ENCODE peak calls at places on chromosomes 4 and X, in seven cellular contexts. One of them, this sample, is unnamed. For H3K4me1, the result is how much of the 10 kb centered on the place peaks cover.

GRCh38 chr4:176274441-176274840 is 5.4 kb upstream of the ASB5 start:
- DNase-seq in left ventricle myocardium inferior: no peak
- DNase-seq in K562: no peak
- DNase-seq in lung: no peak
- DNase-seq in hepatocyte: no peak
- DNase-seq in right cardiac atrium: no peak
- DNase-seq in A549: no peak
- DNase-seq in this sample: no peak

GRCh38 chr4:166493828-166494432 is 620.9 kb downstream of the TLL1 start:
- DNase-seq in lung: no peak
- DNase-seq in A549: no peak
- DNase-seq in K562: no peak
- DNase-seq in hepatocyte: peak
- DNase-seq in right cardiac atrium: no peak
- DNase-seq in left ventricle myocardium inferior: no peak
- DNase-seq in this sample: no peak

GRCh38 chr4:153260553-153261306 is 56.5 kb downstream of the TRIM2 start:
- DNase-seq in lung: no peak
- DNase-seq in A549: no peak
- DNase-seq in left ventricle myocardium inferior: no peak
- DNase-seq in hepatocyte: no peak
- DNase-seq in K562: no peak
- DNase-seq in right cardiac atrium: no peak
- DNase-seq in this sample: no peak

GRCh38 chr4:138757432-138757831 is 258.1 kb upstream of the NOCT start:
- DNase-seq in K562: no peak
- DNase-seq in left ventricle myocardium inferior: no peak
- DNase-seq in lung: no peak
- DNase-seq in hepatocyte: no peak
- DNase-seq in right cardiac atrium: no peak
- DNase-seq in A549: no peak
- DNase-seq in this sample: no peak

GRCh38 chrX:120732461-120732860 is 102.6 kb upstream of the C1GALT1C1 start:
- DNase-seq in hepatocyte: no peak
- DNase-seq in A549: no peak
- DNase-seq in lung: no peak
- DNase-seq in left ventricle myocardium inferior: no peak
- DNase-seq in right cardiac atrium: no peak
- DNase-seq in K562: no peak
- DNase-seq in this sample: no peak

GRCh38 chr4:176443646-176444409 is 124.1 kb downstream of the SPCS3 start:
- DNase-seq in lung: no peak
- DNase-seq in K562: no peak
- DNase-seq in A549: no peak
- DNase-seq in hepatocyte: no peak
- DNase-seq in left ventricle myocardium inferior: no peak
- DNase-seq in right cardiac atrium: no peak
- DNase-seq in this sample: no peak

GRCh38 chr4:11546391-11547160 is 117.9 kb upstream of the HS3ST1 start:
- DNase-seq in lung: no peak
- DNase-seq in K562: no peak
- DNase-seq in hepatocyte: no peak
- DNase-seq in left ventricle myocardium inferior: no peak
- DNase-seq in right cardiac atrium: no peak
- DNase-seq in A549: no peak
- DNase-seq in this sample: no peak

GRCh38 chrX:153642313-153642654 is 4.7 kb upstream of the DUSP9 start:
- DNase-seq in right cardiac atrium: peak
- DNase-seq in hepatocyte: peak
- DNase-seq in A549: no peak
- DNase-seq in K562: peak
- DNase-seq in left ventricle myocardium inferior: no peak
- DNase-seq in lung: no peak
- DNase-seq in this sample: no peak

GRCh38 chr4:13176603-13177190 is 307.4 kb downstream of the RAB28 start:
- DNase-seq in A549: no peak
- DNase-seq in left ventricle myocardium inferior: no peak
- DNase-seq in lung: no peak
- DNase-seq in K562: no peak
- DNase-seq in right cardiac atrium: peak
- DNase-seq in hepatocyte: no peak
- DNase-seq in this sample: no peak

GRCh38 chrX:38205037-38205436 is 15.6 kb downstream of the SRPX start:
- DNase-seq in K562: no peak
- DNase-seq in left ventricle myocardium inferior: no peak
- DNase-seq in lung: no peak
- DNase-seq in right cardiac atrium: no peak
- DNase-seq in hepatocyte: no peak
- DNase-seq in A549: no peak
- DNase-seq in this sample: no peak

GRCh38 chr4:10579700-10580099 is 104.9 kb downstream of the CLNK start:
- DNase-seq in hepatocyte: no peak
- DNase-seq in A549: no peak
- DNase-seq in right cardiac atrium: no peak
- DNase-seq in left ventricle myocardium inferior: no peak
- DNase-seq in lung: no peak
- DNase-seq in K562: no peak
- DNase-seq in this sample: peak

GRCh38 chrX:10628906-10629305 is 8.5 kb upstream of the MID1 start:
- DNase-seq in left ventricle myocardium inferior: no peak
- DNase-seq in lung: no peak
- DNase-seq in right cardiac atrium: no peak
- DNase-seq in K562: no peak
- DNase-seq in A549: no peak
- DNase-seq in hepatocyte: no peak
- DNase-seq in this sample: no peak

GRCh38 chr4:7266525-7267292 is 74.4 kb downstream of the SORCS2 start:
- DNase-seq in A549: peak
- DNase-seq in right cardiac atrium: no peak
- DNase-seq in K562: no peak
- DNase-seq in lung: no peak
- DNase-seq in hepatocyte: peak
- DNase-seq in left ventricle myocardium inferior: no peak
- DNase-seq in this sample: peak

GRCh38 chr4:39905656-39906055 is 72.1 kb downstream of the PDS5A start:
- DNase-seq in hepatocyte: no peak
- DNase-seq in K562: no peak
- DNase-seq in left ventricle myocardium inferior: no peak
- DNase-seq in A549: no peak
- DNase-seq in lung: no peak
- DNase-seq in right cardiac atrium: no peak
- DNase-seq in this sample: no peak

GRCh38 chr4:3733195-3733594 is 33.0 kb upstream of the ADRA2C start:
- DNase-seq in lung: no peak
- DNase-seq in hepatocyte: no peak
- DNase-seq in A549: no peak
- DNase-seq in left ventricle myocardium inferior: no peak
- DNase-seq in right cardiac atrium: peak
- DNase-seq in K562: no peak
- DNase-seq in this sample: no peak

GRCh38 chrX:112654871-112655270 is 24.9 kb downstream of the LHFPL1 start:
- DNase-seq in right cardiac atrium: no peak
- DNase-seq in A549: no peak
- DNase-seq in K562: no peak
- DNase-seq in lung: no peak
- DNase-seq in hepatocyte: no peak
- DNase-seq in left ventricle myocardium inferior: no peak
- DNase-seq in this sample: no peak

GRCh38 chr4:76429636-76430035 is 5.4 kb upstream of the SHROOM3 start:
- DNase-seq in right cardiac atrium: no peak
- DNase-seq in A549: no peak
- DNase-seq in K562: no peak
- DNase-seq in hepatocyte: no peak
- DNase-seq in lung: no peak
- DNase-seq in left ventricle myocardium inferior: no peak
- DNase-seq in this sample: no peak

GRCh38 chrX:23435575-23435974 is 100.9 kb downstream of the PTCHD1 start:
- DNase-seq in lung: no peak
- DNase-seq in right cardiac atrium: no peak
- DNase-seq in left ventricle myocardium inferior: no peak
- DNase-seq in hepatocyte: no peak
- DNase-seq in A549: no peak
- DNase-seq in K562: no peak
- DNase-seq in this sample: no peak

GRCh38 chrX:97984641-97985040 is 1100.9 kb downstream of the RPA4 start:
- DNase-seq in K562: no peak
- DNase-seq in lung: no peak
- DNase-seq in hepatocyte: no peak
- DNase-seq in A549: no peak
- DNase-seq in left ventricle myocardium inferior: no peak
- DNase-seq in right cardiac atrium: no peak
- DNase-seq in this sample: peak

GRCh38 chrX:138845791-138846190 is 134.3 kb upstream of the FGF13 start:
- DNase-seq in K562: no peak
- DNase-seq in lung: no peak
- DNase-seq in right cardiac atrium: no peak
- DNase-seq in hepatocyte: no peak
- DNase-seq in A549: no peak
- DNase-seq in left ventricle myocardium inferior: no peak
- DNase-seq in this sample: no peak

GRCh38 chr4:7539659-7540058 is 104.9 kb upstream of the PSAPL1 start:
- DNase-seq in lung: no peak
- DNase-seq in right cardiac atrium: peak
- DNase-seq in A549: peak
- DNase-seq in left ventricle myocardium inferior: no peak
- DNase-seq in hepatocyte: peak
- DNase-seq in K562: peak
- DNase-seq in this sample: no peak

GRCh38 chr4:164755432-164755831 is 1.5 kb downstream of the SMIM31 start:
- DNase-seq in left ventricle myocardium inferior: no peak
- DNase-seq in A549: no peak
- DNase-seq in hepatocyte: no peak
- DNase-seq in right cardiac atrium: no peak
- DNase-seq in lung: no peak
- DNase-seq in K562: no peak
- DNase-seq in this sample: no peak

GRCh38 chr4:87807402-87807801 is 8.0 kb downstream of the IBSP start:
- DNase-seq in right cardiac atrium: no peak
- DNase-seq in lung: no peak
- DNase-seq in K562: no peak
- DNase-seq in A549: no peak
- DNase-seq in left ventricle myocardium inferior: no peak
- DNase-seq in hepatocyte: no peak
- DNase-seq in this sample: no peak

DNA sequence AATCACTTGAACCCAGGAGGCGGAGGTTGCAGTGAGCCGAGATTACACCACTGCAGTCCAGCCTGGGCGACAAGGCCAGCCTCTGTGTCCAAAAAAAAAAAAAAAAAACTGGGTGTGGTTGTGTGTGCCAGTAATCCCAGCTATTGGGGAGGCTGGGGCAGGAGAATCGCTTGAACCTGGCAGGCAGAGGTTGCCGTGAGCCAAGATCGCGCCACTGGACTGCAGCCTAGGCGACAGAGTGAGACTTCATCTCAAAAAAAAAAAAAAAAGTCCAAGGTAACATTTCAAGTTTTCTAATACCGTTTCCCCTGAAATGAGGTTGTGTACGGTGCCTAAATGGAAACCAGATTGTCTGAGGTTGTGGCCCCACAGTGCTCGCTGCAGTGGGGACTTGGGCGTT is 35.6 kb downstream of the FAM193A start:
- DNase-seq in left ventricle myocardium inferior: no peak
- DNase-seq in K562: no peak
- DNase-seq in hepatocyte: no peak
- DNase-seq in lung: no peak
- DNase-seq in A549: no peak
- DNase-seq in right cardiac atrium: no peak
- DNase-seq in this sample: no peak
- H3K4me1 ChIP-seq in left ventricle myocardium inferior: half or more
- H3K4me1 ChIP-seq in K562: under half
- H3K4me1 ChIP-seq in hepatocyte: under half
- H3K4me1 ChIP-seq in lung: under half
- H3K4me1 ChIP-seq in A549: under half
- H3K4me1 ChIP-seq in right cardiac atrium: under half
- H3K4me1 ChIP-seq in this sample: under half

DNA sequence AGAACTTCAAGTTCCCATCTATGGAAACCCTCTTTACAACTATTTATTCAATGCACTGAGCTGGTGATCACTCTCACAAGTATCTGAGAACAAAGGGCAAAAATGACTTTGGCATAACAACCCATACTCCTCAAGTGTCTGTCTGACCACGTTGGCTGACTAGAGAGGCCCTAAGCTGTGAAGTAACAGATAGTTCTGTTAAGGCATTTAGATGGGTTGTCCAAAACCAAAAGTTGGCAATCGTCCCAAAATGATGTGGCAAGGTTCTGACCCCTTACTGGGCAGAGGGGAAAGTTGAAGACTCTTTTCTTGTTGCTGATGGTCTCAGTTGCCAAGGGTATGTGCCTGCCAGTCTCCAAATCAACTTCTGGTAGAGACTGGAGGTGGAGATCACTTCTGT is 524.8 kb downstream of the PPARGC1A start:
- DNase-seq in left ventricle myocardium inferior: no peak
- DNase-seq in right cardiac atrium: no peak
- DNase-seq in lung: no peak
- DNase-seq in hepatocyte: no peak
- DNase-seq in K562: no peak
- DNase-seq in A549: no peak
- DNase-seq in this sample: no peak
- H3K27ac ChIP-seq in left ventricle myocardium inferior: no peak
- H3K27ac ChIP-seq in right cardiac atrium: no peak
- H3K27ac ChIP-seq in lung: no peak
- H3K27ac ChIP-seq in hepatocyte: no peak
- H3K27ac ChIP-seq in K562: no peak
- H3K27ac ChIP-seq in A549: no peak
- H3K27ac ChIP-seq in this sample: no peak

GRCh38 chrX:19682712-19683331 is 167.5 kb upstream of the MAP3K15 start:
- DNase-seq in lung: peak
- DNase-seq in hepatocyte: peak
- DNase-seq in K562: no peak
- DNase-seq in left ventricle myocardium inferior: peak
- DNase-seq in right cardiac atrium: peak
- DNase-seq in A549: no peak
- DNase-seq in this sample: no peak
- H3K4me3 ChIP-seq in lung: no peak
- H3K4me3 ChIP-seq in hepatocyte: no peak
- H3K4me3 ChIP-seq in K562: no peak
- H3K4me3 ChIP-seq in left ventricle myocardium inferior: no peak
- H3K4me3 ChIP-seq in right cardiac atrium: no peak
- H3K4me3 ChIP-seq in A549: no peak
- H3K4me3 ChIP-seq in this sample: no peak

GRCh38 chr4:1613099-1613495 is 71.0 kb downstream of the FAM53A start:
- DNase-seq in right cardiac atrium: peak
- DNase-seq in hepatocyte: no peak
- DNase-seq in A549: no peak
- DNase-seq in left ventricle myocardium inferior: no peak
- DNase-seq in K562: no peak
- DNase-seq in lung: no peak
- DNase-seq in this sample: no peak

GRCh38 chr4:1609901-1610790 is 74.0 kb downstream of the FAM53A start:
- DNase-seq in hepatocyte: no peak
- DNase-seq in A549: no peak
- DNase-seq in K562: no peak
- DNase-seq in right cardiac atrium: peak
- DNase-seq in lung: no peak
- DNase-seq in left ventricle myocardium inferior: no peak
- DNase-seq in this sample: no peak

GRCh38 chr4:1610791-1611500 is 73.2 kb downstream of the FAM53A start:
- DNase-seq in right cardiac atrium: peak
- DNase-seq in K562: no peak
- DNase-seq in A549: no peak
- DNase-seq in left ventricle myocardium inferior: no peak
- DNase-seq in hepatocyte: no peak
- DNase-seq in lung: no peak
- DNase-seq in this sample: no peak

GRCh38 chr4:1612278-1613098 is 71.6 kb downstream of the FAM53A start:
- DNase-seq in K562: no peak
- DNase-seq in A549: no peak
- DNase-seq in right cardiac atrium: peak
- DNase-seq in hepatocyte: no peak
- DNase-seq in lung: no peak
- DNase-seq in left ventricle myocardium inferior: no peak
- DNase-seq in this sample: no peak

GRCh38 chr4:1611501-1611870 is 72.6 kb downstream of the FAM53A start:
- DNase-seq in hepatocyte: no peak
- DNase-seq in A549: no peak
- DNase-seq in right cardiac atrium: peak
- DNase-seq in lung: no peak
- DNase-seq in left ventricle myocardium inferior: no peak
- DNase-seq in K562: no peak
- DNase-seq in this sample: no peak
- H3K4me1 ChIP-seq in hepatocyte: under half
- H3K4me1 ChIP-seq in A549: under half
- H3K4me1 ChIP-seq in right cardiac atrium: under half
- H3K4me1 ChIP-seq in lung: under half
- H3K4me1 ChIP-seq in left ventricle myocardium inferior: under half
- H3K4me1 ChIP-seq in K562: under half
- H3K4me1 ChIP-seq in this sample: under half